ENCODE peak calls at places on chromosomes 11 and 22, in seven cellular contexts. One of them, this sample, is unnamed.

GRCh38 chr11:116263020-116263419 is 509.8 kb downstream of the BUD13 start:
- DNase-seq in left ventricle myocardium inferior: no peak
- DNase-seq in Caco-2: no peak
- DNase-seq in heart right ventricle: no peak
- DNase-seq in HCT116: no peak
- DNase-seq in cardiac muscle cell: no peak
- DNase-seq in lung: no peak
- DNase-seq in this sample: no peak

GRCh38 chr11:67384851-67385366 is 6.9 kb upstream of the RAD9A start:
- DNase-seq in left ventricle myocardium inferior: no peak
- DNase-seq in Caco-2: no peak
- DNase-seq in heart right ventricle: no peak
- DNase-seq in HCT116: no peak
- DNase-seq in cardiac muscle cell: peak; percentile 51
- DNase-seq in lung: no peak
- DNase-seq in this sample: no peak

GRCh38 chr22:37904572-37905533 is 1.2 kb upstream of the MICALL1 start:
- DNase-seq in left ventricle myocardium inferior: peak; percentile 29
- DNase-seq in Caco-2: peak; percentile 68
- DNase-seq in heart right ventricle: peak; percentile 33
- DNase-seq in HCT116: peak; percentile 87
- DNase-seq in cardiac muscle cell: peak; percentile 97
- DNase-seq in lung: peak; percentile 39
- DNase-seq in this sample: peak; percentile 80

GRCh38 chr11:69252494-69252845 is 41.5 kb upstream of the MYEOV start:
- DNase-seq in left ventricle myocardium inferior: no peak
- DNase-seq in Caco-2: no peak
- DNase-seq in heart right ventricle: no peak
- DNase-seq in HCT116: no peak
- DNase-seq in cardiac muscle cell: no peak
- DNase-seq in lung: no peak
- DNase-seq in this sample: no peak

GRCh38 chr11:35488117-35488516 is 37.3 kb downstream of the PAMR1 start:
- DNase-seq in left ventricle myocardium inferior: no peak
- DNase-seq in Caco-2: no peak
- DNase-seq in heart right ventricle: no peak
- DNase-seq in HCT116: no peak
- DNase-seq in cardiac muscle cell: peak; percentile 59
- DNase-seq in lung: no peak
- DNase-seq in this sample: no peak

GRCh38 chr22:46871826-46872225 is 109.4 kb downstream of the TBC1D22A start:
- DNase-seq in left ventricle myocardium inferior: no peak
- DNase-seq in Caco-2: no peak
- DNase-seq in heart right ventricle: no peak
- DNase-seq in HCT116: no peak
- DNase-seq in cardiac muscle cell: no peak
- DNase-seq in lung: no peak
- DNase-seq in this sample: no peak

GRCh38 chr11:116731097-116731761 is 41.6 kb downstream of the BUD13 start:
- DNase-seq in left ventricle myocardium inferior: no peak
- DNase-seq in Caco-2: peak; percentile 58
- DNase-seq in heart right ventricle: no peak
- DNase-seq in HCT116: no peak
- DNase-seq in cardiac muscle cell: peak; percentile 18
- DNase-seq in lung: no peak
- DNase-seq in this sample: peak; percentile 50

GRCh38 chr22:37176464-37177061 is 11.5 kb downstream of the C1QTNF6 start:
- DNase-seq in left ventricle myocardium inferior: peak; percentile 79
- DNase-seq in Caco-2: peak; percentile 33
- DNase-seq in heart right ventricle: peak; percentile 83
- DNase-seq in HCT116: no peak
- DNase-seq in cardiac muscle cell: peak; percentile 89
- DNase-seq in lung: no peak
- DNase-seq in this sample: peak; percentile 64

GRCh38 chr11:92269021-92269420 is 44.4 kb downstream of the FAT3 start:
- DNase-seq in left ventricle myocardium inferior: no peak
- DNase-seq in Caco-2: peak; percentile 62
- DNase-seq in heart right ventricle: no peak
- DNase-seq in HCT116: no peak
- DNase-seq in cardiac muscle cell: peak; percentile 48
- DNase-seq in lung: no peak
- DNase-seq in this sample: no peak

GRCh38 chr11:70680781-70681281 is 282.5 kb downstream of the CTTN start:
- DNase-seq in left ventricle myocardium inferior: no peak
- DNase-seq in Caco-2: no peak
- DNase-seq in heart right ventricle: no peak
- DNase-seq in HCT116: no peak
- DNase-seq in cardiac muscle cell: no peak
- DNase-seq in lung: no peak
- DNase-seq in this sample: no peak

GRCh38 chr22:37496651-37497599 is 10.7 kb upstream of the MFNG start:
- DNase-seq in left ventricle myocardium inferior: no peak
- DNase-seq in Caco-2: no peak
- DNase-seq in heart right ventricle: no peak
- DNase-seq in HCT116: no peak
- DNase-seq in cardiac muscle cell: peak; percentile 91
- DNase-seq in lung: no peak
- DNase-seq in this sample: no peak

GRCh38 chr11:18669211-18669593 is 29.4 kb upstream of the TMEM86A start:
- DNase-seq in left ventricle myocardium inferior: no peak
- DNase-seq in Caco-2: no peak
- DNase-seq in heart right ventricle: no peak
- DNase-seq in HCT116: peak; percentile 46
- DNase-seq in cardiac muscle cell: no peak
- DNase-seq in lung: no peak
- DNase-seq in this sample: no peak
- H3K4me3 ChIP-seq in left ventricle myocardium inferior: no peak overlapping the region
- H3K4me3 ChIP-seq in Caco-2: no peak overlapping the region
- H3K4me3 ChIP-seq in heart right ventricle: no peak overlapping the region
- H3K4me3 ChIP-seq in HCT116: peak overlapping the region; percentile 34
- H3K4me3 ChIP-seq in cardiac muscle cell: no peak overlapping the region
- H3K4me3 ChIP-seq in lung: no peak overlapping the region
- H3K4me3 ChIP-seq in this sample: no peak overlapping the region

DNA sequence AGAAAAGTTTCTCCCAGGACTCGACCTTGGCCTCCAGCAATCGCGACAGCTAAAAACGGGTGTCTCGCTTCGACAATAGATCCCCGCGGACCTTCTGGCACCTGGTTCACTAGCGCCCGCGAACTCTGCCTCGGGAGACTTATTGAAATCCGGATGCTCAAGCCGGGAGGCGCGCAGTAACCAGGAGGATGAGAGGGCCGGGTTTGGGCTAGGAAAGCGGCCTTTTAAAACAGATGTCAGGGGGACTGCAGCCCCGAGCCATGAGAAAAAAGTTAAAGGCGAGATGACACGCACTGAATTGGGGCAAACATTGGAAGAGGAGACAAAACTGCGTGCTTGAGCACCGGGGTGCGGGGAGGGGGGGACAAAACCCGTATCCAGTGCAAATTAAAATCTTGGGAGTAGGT is 637 bp upstream of the ZBTB16 start:
- DNase-seq in left ventricle myocardium inferior: peak; percentile 54
- DNase-seq in Caco-2: no peak
- DNase-seq in heart right ventricle: no peak
- DNase-seq in HCT116: no peak
- DNase-seq in cardiac muscle cell: peak; percentile 44
- DNase-seq in lung: no peak
- DNase-seq in this sample: no peak
- H3K4me3 ChIP-seq in left ventricle myocardium inferior: peak overlapping the region; percentile 100
- H3K4me3 ChIP-seq in Caco-2: peak overlapping the region; percentile 78
- H3K4me3 ChIP-seq in heart right ventricle: peak overlapping the region; percentile 23
- H3K4me3 ChIP-seq in HCT116: no peak overlapping the region
- H3K4me3 ChIP-seq in cardiac muscle cell: peak overlapping the region; percentile 85
- H3K4me3 ChIP-seq in lung: peak overlapping the region; percentile 33
- H3K4me3 ChIP-seq in this sample: no peak overlapping the region

GRCh38 chr11:72081184-72081644 is 564 bp downstream of the LRRC51 start:
- DNase-seq in left ventricle myocardium inferior: no peak
- DNase-seq in Caco-2: no peak
- DNase-seq in heart right ventricle: no peak
- DNase-seq in HCT116: no peak
- DNase-seq in cardiac muscle cell: no peak
- DNase-seq in lung: no peak
- DNase-seq in this sample: no peak

GRCh38 chr11:72080326-72081183 is at the start of the genes LRRC51 and NUMA1:
- DNase-seq in left ventricle myocardium inferior: peak; percentile 99
- DNase-seq in Caco-2: peak; percentile 100
- DNase-seq in heart right ventricle: peak; percentile 100
- DNase-seq in HCT116: peak; percentile 100
- DNase-seq in cardiac muscle cell: peak; percentile 100
- DNase-seq in lung: peak; percentile 100
- DNase-seq in this sample: peak; percentile 99

GRCh38 chr11:72079776-72080325 is 491 bp downstream of the NUMA1 start:
- DNase-seq in left ventricle myocardium inferior: no peak
- DNase-seq in Caco-2: no peak
- DNase-seq in heart right ventricle: no peak
- DNase-seq in HCT116: no peak
- DNase-seq in cardiac muscle cell: no peak
- DNase-seq in lung: no peak
- DNase-seq in this sample: no peak

GRCh38 chr11:72083414-72083813 is 2.8 kb downstream of the LRRC51 start:
- DNase-seq in left ventricle myocardium inferior: no peak
- DNase-seq in Caco-2: no peak
- DNase-seq in heart right ventricle: no peak
- DNase-seq in HCT116: no peak
- DNase-seq in cardiac muscle cell: no peak
- DNase-seq in lung: no peak
- DNase-seq in this sample: no peak

GRCh38 chr11:72081856-72082255 is 1.2 kb downstream of the LRRC51 start:
- DNase-seq in left ventricle myocardium inferior: no peak
- DNase-seq in Caco-2: no peak
- DNase-seq in heart right ventricle: no peak
- DNase-seq in HCT116: no peak
- DNase-seq in cardiac muscle cell: no peak
- DNase-seq in lung: no peak
- DNase-seq in this sample: no peak
- H3K4me3 ChIP-seq in left ventricle myocardium inferior: no peak overlapping the region
- H3K4me3 ChIP-seq in Caco-2: no peak overlapping the region
- H3K4me3 ChIP-seq in heart right ventricle: no peak overlapping the region
- H3K4me3 ChIP-seq in HCT116: no peak overlapping the region
- H3K4me3 ChIP-seq in cardiac muscle cell: no peak overlapping the region
- H3K4me3 ChIP-seq in lung: no peak overlapping the region
- H3K4me3 ChIP-seq in this sample: no peak overlapping the region

GRCh38 chr22:22168190-22168940 is 76.2 kb upstream of the VPREB1 start:
- DNase-seq in left ventricle myocardium inferior: no peak
- DNase-seq in Caco-2: peak; percentile 67
- DNase-seq in heart right ventricle: no peak
- DNase-seq in HCT116: peak; percentile 88
- DNase-seq in cardiac muscle cell: peak; percentile 38
- DNase-seq in lung: no peak
- DNase-seq in this sample: peak; percentile 45
- H3K4me3 ChIP-seq in left ventricle myocardium inferior: no peak overlapping the region
- H3K4me3 ChIP-seq in Caco-2: peak overlapping the region; percentile 18
- H3K4me3 ChIP-seq in heart right ventricle: no peak overlapping the region
- H3K4me3 ChIP-seq in HCT116: peak overlapping the region; percentile 33
- H3K4me3 ChIP-seq in cardiac muscle cell: no peak overlapping the region
- H3K4me3 ChIP-seq in lung: no peak overlapping the region
- H3K4me3 ChIP-seq in this sample: peak overlapping the region; percentile 48

GRCh38 chr11:14336507-14337503 is 22.2 kb downstream of the RRAS2 start:
- DNase-seq in left ventricle myocardium inferior: no peak
- DNase-seq in Caco-2: no peak
- DNase-seq in heart right ventricle: no peak
- DNase-seq in HCT116: peak; percentile 79
- DNase-seq in cardiac muscle cell: peak; percentile 71
- DNase-seq in lung: no peak
- DNase-seq in this sample: no peak
- H3K4me3 ChIP-seq in left ventricle myocardium inferior: no peak overlapping the region
- H3K4me3 ChIP-seq in Caco-2: no peak overlapping the region
- H3K4me3 ChIP-seq in heart right ventricle: no peak overlapping the region
- H3K4me3 ChIP-seq in HCT116: no peak overlapping the region
- H3K4me3 ChIP-seq in cardiac muscle cell: no peak overlapping the region
- H3K4me3 ChIP-seq in lung: no peak overlapping the region
- H3K4me3 ChIP-seq in this sample: no peak overlapping the region

DNA sequence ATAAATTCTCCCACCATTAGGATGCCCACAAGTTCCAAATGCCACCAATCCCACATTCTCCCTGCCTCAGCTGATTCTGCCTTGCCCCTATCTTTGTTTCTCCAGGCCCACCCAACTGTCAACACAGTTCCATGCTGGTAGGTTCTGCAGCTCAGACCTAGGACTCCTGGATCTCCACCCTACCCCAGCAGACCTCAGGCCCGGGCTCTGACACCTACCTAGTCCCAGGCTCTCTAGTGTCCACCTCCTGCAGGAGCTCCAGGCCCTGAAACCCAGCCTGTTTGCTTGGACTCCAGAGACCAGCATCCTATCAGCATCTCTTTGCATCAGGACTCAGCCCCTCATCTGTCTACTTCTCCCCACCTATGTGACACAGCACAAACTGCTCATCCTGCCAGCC is 86.5 kb downstream of the PDE2A start:
- DNase-seq in left ventricle myocardium inferior: no peak
- DNase-seq in Caco-2: no peak
- DNase-seq in heart right ventricle: no peak
- DNase-seq in HCT116: no peak
- DNase-seq in cardiac muscle cell: no peak
- DNase-seq in lung: no peak
- DNase-seq in this sample: no peak
- H3K4me3 ChIP-seq in left ventricle myocardium inferior: no peak overlapping the region
- H3K4me3 ChIP-seq in Caco-2: no peak overlapping the region
- H3K4me3 ChIP-seq in heart right ventricle: no peak overlapping the region
- H3K4me3 ChIP-seq in HCT116: no peak overlapping the region
- H3K4me3 ChIP-seq in cardiac muscle cell: no peak overlapping the region
- H3K4me3 ChIP-seq in lung: no peak overlapping the region
- H3K4me3 ChIP-seq in this sample: no peak overlapping the region

GRCh38 chr11:33690290-33691050 is 10.2 kb downstream of the C11orf91 start:
- DNase-seq in left ventricle myocardium inferior: peak; percentile 68
- DNase-seq in Caco-2: no peak
- DNase-seq in heart right ventricle: peak; percentile 74
- DNase-seq in HCT116: peak; percentile 81
- DNase-seq in cardiac muscle cell: peak; percentile 93
- DNase-seq in lung: no peak
- DNase-seq in this sample: no peak

GRCh38 chr11:33689506-33689905 is 11.1 kb downstream of the C11orf91 start:
- DNase-seq in left ventricle myocardium inferior: no peak
- DNase-seq in Caco-2: no peak
- DNase-seq in heart right ventricle: no peak
- DNase-seq in HCT116: no peak
- DNase-seq in cardiac muscle cell: no peak
- DNase-seq in lung: no peak
- DNase-seq in this sample: no peak

GRCh38 chr11:33692013-33692504 is 8.6 kb downstream of the C11orf91 start:
- DNase-seq in left ventricle myocardium inferior: peak; percentile 47
- DNase-seq in Caco-2: no peak
- DNase-seq in heart right ventricle: peak; percentile 76
- DNase-seq in HCT116: peak; percentile 81
- DNase-seq in cardiac muscle cell: peak; percentile 97
- DNase-seq in lung: peak; percentile 73
- DNase-seq in this sample: no peak

GRCh38 chr11:33689089-33689488 is 11.5 kb downstream of the C11orf91 start:
- DNase-seq in left ventricle myocardium inferior: no peak
- DNase-seq in Caco-2: no peak
- DNase-seq in heart right ventricle: no peak
- DNase-seq in HCT116: no peak
- DNase-seq in cardiac muscle cell: no peak
- DNase-seq in lung: no peak
- DNase-seq in this sample: no peak

GRCh38 chr11:33691051-33691864 is 9.4 kb downstream of the C11orf91 start:
- DNase-seq in left ventricle myocardium inferior: no peak
- DNase-seq in Caco-2: no peak
- DNase-seq in heart right ventricle: no peak
- DNase-seq in HCT116: peak; percentile 59
- DNase-seq in cardiac muscle cell: no peak
- DNase-seq in lung: no peak
- DNase-seq in this sample: no peak
- H3K4me3 ChIP-seq in left ventricle myocardium inferior: peak overlapping the region; percentile 29
- H3K4me3 ChIP-seq in Caco-2: no peak overlapping the region
- H3K4me3 ChIP-seq in heart right ventricle: no peak overlapping the region
- H3K4me3 ChIP-seq in HCT116: peak overlapping the region; percentile 29
- H3K4me3 ChIP-seq in cardiac muscle cell: no peak overlapping the region
- H3K4me3 ChIP-seq in lung: no peak overlapping the region
- H3K4me3 ChIP-seq in this sample: no peak overlapping the region

GRCh38 chr22:48536691-48537591 is 1290.7 kb downstream of the BRD1 start:
- DNase-seq in left ventricle myocardium inferior: no peak
- DNase-seq in Caco-2: no peak
- DNase-seq in heart right ventricle: no peak
- DNase-seq in HCT116: no peak
- DNase-seq in cardiac muscle cell: no peak
- DNase-seq in lung: no peak
- DNase-seq in this sample: no peak
- H3K4me3 ChIP-seq in left ventricle myocardium inferior: no peak overlapping the region
- H3K4me3 ChIP-seq in Caco-2: no peak overlapping the region
- H3K4me3 ChIP-seq in heart right ventricle: no peak overlapping the region
- H3K4me3 ChIP-seq in HCT116: no peak overlapping the region
- H3K4me3 ChIP-seq in cardiac muscle cell: no peak overlapping the region
- H3K4me3 ChIP-seq in lung: no peak overlapping the region
- H3K4me3 ChIP-seq in this sample: no peak overlapping the region

This sample was measured in BE2C.